ENCODE peak calls at places on chromosomes 5 and 9, in four cellular contexts. S is activated T-helper 9 cell treated with anti-CD3 and anti-CD28 coated beads, Interleukin-2, amount 50 U/mL, for 16 hours; M is stimulated activated CD4-positive, alpha-beta T cell treated with anti-CD3 and anti-CD28 coated beads, Interleukin-4, amount 100 ng/mL, for 4 hours; Z is activated CD4-positive, alpha-beta memory T cell treated with anti-CD3 and anti-CD28 coated beads for 36 hours. I is an unnamed sample.

GRCh38 chr9:133658442-133659431 is 22.6 kb downstream of the DBH start:
- DNase-seq in S (no peak), M (peak; percentile 25), Z (peak; percentile 42), I (no peak)

GRCh38 chr5:95035891-95036675 is 248.8 kb downstream of the MCTP1 start:
- DNase-seq in S (no peak), M (no peak), Z (no peak), I (no peak)

GRCh38 chr9:133258061-133259015 is 16.7 kb downstream of the ABO start:
- DNase-seq in S (no peak), M (no peak), Z (no peak), I (no peak)

GRCh38 chr5:135016926-135017325 is 17.1 kb downstream of the PITX1 start:
- DNase-seq in S (no peak), M (no peak), Z (no peak), I (no peak)

GRCh38 chr5:95962785-95963184 is 1.1 kb upstream of the ELL2 start:
- DNase-seq in S (no peak), M (no peak), Z (peak; percentile 54), I (no peak)

GRCh38 chr5:128254789-128255188 is 171.2 kb downstream of the SLC12A2 start:
- DNase-seq in S (no peak), M (no peak), Z (no peak), I (no peak)

GRCh38 chr5:135828793-135829150 is 5.7 kb upstream of the SLC25A48 start:
- DNase-seq in S (no peak), M (no peak), Z (no peak), I (no peak)

GRCh38 chr9:136488247-136489214 is 5.7 kb upstream of the SEC16A start:
- DNase-seq in S (peak; percentile 67), M (peak; percentile 66), Z (peak; percentile 83), I (peak; percentile 71)

GRCh38 chr9:18566125-18566524 is 92.2 kb downstream of the ADAMTSL1 start:
- DNase-seq in S (no peak), M (no peak), Z (no peak), I (no peak)

GRCh38 chr9:114059047-114059803 is 18.9 kb downstream of the AMBP start:
- DNase-seq in S (no peak), M (no peak), Z (no peak), I (no peak)

GRCh38 chr9:111095423-111095822 is 57.2 kb upstream of the LPAR1 start:
- DNase-seq in S (no peak), M (no peak), Z (no peak), I (no peak)

GRCh38 chr9:129270205-129270604 is 92.1 kb upstream of the IER5L start:
- DNase-seq in S (peak; percentile 6), M (peak; percentile 11), Z (peak; percentile 81), I (no peak)

GRCh38 chr5:177131019-177131320 is 2.6 kb upstream of the NSD1 start:
- DNase-seq in S (no peak), M (no peak), Z (no peak), I (no peak)

GRCh38 chr9:125850763-125851162 is 103.6 kb downstream of the PBX3 start:
- DNase-seq in S (no peak), M (no peak), Z (no peak), I (no peak)

GRCh38 chr9:136095495-136096058 is 488 bp upstream of the NACC2 start:
- DNase-seq in S (no peak), M (no peak), Z (peak; percentile 37), I (no peak)